ENCODE peak calls at places on chromosomes 7 and 10, in six cellular contexts. One of them, this sample, is unnamed.

GRCh38 chr10:132709471-132709951 is 76.4 kb downstream of the NKX6-2 start:
- DNase-seq in T-helper 1 cell: no peak
- DNase-seq in cerebellar nuclear complex: no peak
- DNase-seq in neural progenitor cell: no peak
- DNase-seq in G401: no peak
- DNase-seq in NCI-H1105 treated with DMSO at 0.1 percent for 48 hours: no peak
- DNase-seq in this sample: peak

GRCh38 chr7:91140286-91140685 is 123.9 kb upstream of the FZD1 start:
- DNase-seq in T-helper 1 cell: no peak
- DNase-seq in cerebellar nuclear complex: no peak
- DNase-seq in neural progenitor cell: no peak
- DNase-seq in G401: no peak
- DNase-seq in NCI-H1105 treated with DMSO at 0.1 percent for 48 hours: no peak
- DNase-seq in this sample: no peak

GRCh38 chr10:129677377-129677927 is 210.4 kb downstream of the MGMT start:
- DNase-seq in T-helper 1 cell: no peak
- DNase-seq in cerebellar nuclear complex: no peak
- DNase-seq in neural progenitor cell: no peak
- DNase-seq in G401: no peak
- DNase-seq in NCI-H1105 treated with DMSO at 0.1 percent for 48 hours: no peak
- DNase-seq in this sample: no peak

GRCh38 chr10:129958686-129959543 is 5.2 kb downstream of the EBF3 start:
- DNase-seq in T-helper 1 cell: no peak
- DNase-seq in cerebellar nuclear complex: no peak
- DNase-seq in neural progenitor cell: peak
- DNase-seq in G401: no peak
- DNase-seq in NCI-H1105 treated with DMSO at 0.1 percent for 48 hours: peak
- DNase-seq in this sample: peak

GRCh38 chr10:25226775-25227682 is 52.2 kb downstream of the GPR158 start:
- DNase-seq in T-helper 1 cell: no peak
- DNase-seq in cerebellar nuclear complex: no peak
- DNase-seq in neural progenitor cell: peak
- DNase-seq in G401: peak
- DNase-seq in NCI-H1105 treated with DMSO at 0.1 percent for 48 hours: peak
- DNase-seq in this sample: peak

GRCh38 chr7:101687081-101687480 is 58.0 kb upstream of the MYL10 start:
- DNase-seq in T-helper 1 cell: no peak
- DNase-seq in cerebellar nuclear complex: no peak
- DNase-seq in neural progenitor cell: no peak
- DNase-seq in G401: no peak
- DNase-seq in NCI-H1105 treated with DMSO at 0.1 percent for 48 hours: no peak
- DNase-seq in this sample: no peak

GRCh38 chr10:63702107-63702506 is 180.9 kb downstream of the REEP3 start:
- DNase-seq in T-helper 1 cell: no peak
- DNase-seq in cerebellar nuclear complex: no peak
- DNase-seq in neural progenitor cell: no peak
- DNase-seq in G401: no peak
- DNase-seq in NCI-H1105 treated with DMSO at 0.1 percent for 48 hours: peak
- DNase-seq in this sample: no peak

GRCh38 chr7:156540619-156541165 is 99.9 kb upstream of the RNF32 start:
- DNase-seq in T-helper 1 cell: no peak
- DNase-seq in cerebellar nuclear complex: no peak
- DNase-seq in neural progenitor cell: no peak
- DNase-seq in G401: peak
- DNase-seq in NCI-H1105 treated with DMSO at 0.1 percent for 48 hours: no peak
- DNase-seq in this sample: no peak

GRCh38 chr10:121811386-121811785 is 116.4 kb downstream of the ATE1 start:
- DNase-seq in T-helper 1 cell: no peak
- DNase-seq in cerebellar nuclear complex: no peak
- DNase-seq in neural progenitor cell: no peak
- DNase-seq in G401: no peak
- DNase-seq in NCI-H1105 treated with DMSO at 0.1 percent for 48 hours: no peak
- DNase-seq in this sample: no peak

GRCh38 chr10:121928528-121928884 is 675 bp upstream of the ATE1 start:
- DNase-seq in T-helper 1 cell: no peak
- DNase-seq in cerebellar nuclear complex: no peak
- DNase-seq in neural progenitor cell: no peak
- DNase-seq in G401: peak
- DNase-seq in NCI-H1105 treated with DMSO at 0.1 percent for 48 hours: no peak
- DNase-seq in this sample: no peak

GRCh38 chr10:103578782-103579382 is 85.4 kb downstream of the NEURL1 start:
- DNase-seq in T-helper 1 cell: peak
- DNase-seq in cerebellar nuclear complex: no peak
- DNase-seq in neural progenitor cell: no peak
- DNase-seq in G401: no peak
- DNase-seq in NCI-H1105 treated with DMSO at 0.1 percent for 48 hours: no peak
- DNase-seq in this sample: no peak

GRCh38 chr10:69292449-69292848 is 14.2 kb downstream of the HK1 start:
- DNase-seq in T-helper 1 cell: no peak
- DNase-seq in cerebellar nuclear complex: no peak
- DNase-seq in neural progenitor cell: no peak
- DNase-seq in G401: no peak
- DNase-seq in NCI-H1105 treated with DMSO at 0.1 percent for 48 hours: no peak
- DNase-seq in this sample: no peak

GRCh38 chr7:117445206-117445605 is 17.9 kb upstream of the ASZ1 start:
- DNase-seq in T-helper 1 cell: no peak
- DNase-seq in cerebellar nuclear complex: no peak
- DNase-seq in neural progenitor cell: no peak
- DNase-seq in G401: no peak
- DNase-seq in NCI-H1105 treated with DMSO at 0.1 percent for 48 hours: no peak
- DNase-seq in this sample: no peak

GRCh38 chr7:23065974-23066373 is 39.6 kb upstream of the KLHL7 start:
- DNase-seq in T-helper 1 cell: no peak
- DNase-seq in cerebellar nuclear complex: no peak
- DNase-seq in neural progenitor cell: no peak
- DNase-seq in G401: no peak
- DNase-seq in NCI-H1105 treated with DMSO at 0.1 percent for 48 hours: no peak
- DNase-seq in this sample: no peak

This sample was measured in endodermal cell.